ENCODE peak calls at places on chromosomes 1 and 21, in six cellular contexts. O is H1, T is HepG2, Y is K562, A is GM12878, M is HCT116. L is an unnamed sample.

GRCh38 chr1:17186216-17186894 is 18.6 kb upstream of the PADI1 start:
- DNase-seq in O (no peak), T (no peak), Y (no peak), A (no peak), M (no peak), L (no peak)

GRCh38 chr1:231192620-231193163 is 30.8 kb downstream of the TRIM67 start:
- DNase-seq in O (no peak), T (no peak), Y (peak), A (no peak), M (no peak), L (peak)

GRCh38 chr1:185215911-185216310 is 58.9 kb downstream of the SWT1 start:
- DNase-seq in O (no peak), T (no peak), Y (no peak), A (no peak), M (no peak), L (no peak)

GRCh38 chr1:44672254-44672955 is 1.9 kb downstream of the TMEM53 start:
- DNase-seq in O (no peak), T (no peak), Y (peak), A (peak), M (no peak), L (no peak)

GRCh38 chr1:31984419-31985347 is 29.0 kb upstream of the KHDRBS1 start:
- DNase-seq in O (no peak), T (no peak), Y (no peak), A (no peak), M (no peak), L (no peak)

GRCh38 chr1:17867470-17867869 is 112.3 kb downstream of the ACTL8 start:
- DNase-seq in O (no peak), T (no peak), Y (no peak), A (no peak), M (no peak), L (no peak)

GRCh38 chr1:3651011-3651938 is 1.0 kb upstream of the TP73 start:
- DNase-seq in O (peak), T (no peak), Y (peak), A (no peak), M (no peak), L (no peak)

GRCh38 chr1:206685749-206686485 is 1.2 kb downstream of the MAPKAPK2 start:
- DNase-seq in O (no peak), T (peak), Y (peak), A (no peak), M (peak), L (peak)

GRCh38 chr1:224253721-224254120 is 70.7 kb downstream of the DEGS1 start:
- DNase-seq in O (no peak), T (no peak), Y (no peak), A (no peak), M (no peak), L (no peak)

GRCh38 chr1:25906644-25907300 is 553 bp upstream of the STMN1 start:
- DNase-seq in O (no peak), T (no peak), Y (no peak), A (no peak), M (no peak), L (peak)

GRCh38 chr1:15207031-15207828 is 39.8 kb upstream of the FHAD1 start:
- DNase-seq in O (peak), T (no peak), Y (no peak), A (no peak), M (no peak), L (no peak)

GRCh38 chr1:203464226-203464625 is 11.4 kb upstream of the PRELP start:
- DNase-seq in O (no peak), T (no peak), Y (no peak), A (no peak), M (no peak), L (no peak)

GRCh38 chr1:42801832-42802483 is 15.0 kb upstream of the ERMAP start:
- DNase-seq in O (no peak), T (no peak), Y (no peak), A (no peak), M (no peak), L (no peak)

GRCh38 chr1:215720121-215720520 is 153.0 kb downstream of the KCTD3 start:
- DNase-seq in O (no peak), T (no peak), Y (no peak), A (no peak), M (no peak), L (no peak)

GRCh38 chr1:157077394-157077793 is 22.2 kb downstream of the ETV3L start:
- DNase-seq in O (no peak), T (no peak), Y (no peak), A (no peak), M (no peak), L (no peak)

GRCh38 chr1:99264201-99265021 is at the start of gene PLPPR4:
- DNase-seq in O (peak), T (no peak), Y (peak), A (no peak), M (peak), L (peak)

GRCh38 chr1:193905288-193906085 is 719.1 kb upstream of the B3GALT2 start:
- DNase-seq in O (no peak), T (no peak), Y (no peak), A (no peak), M (no peak), L (no peak)

GRCh38 chr1:22814176-22815042 is 103.8 kb downstream of the EPHB2 start:
- DNase-seq in O (no peak), T (no peak), Y (no peak), A (no peak), M (no peak), L (peak)

GRCh38 chr1:8317647-8318360 is at the start of gene SLC45A1:
- DNase-seq in O (peak), T (no peak), Y (peak), A (no peak), M (peak), L (peak)

GRCh38 chr1:184143449-184143848 is 91.9 kb downstream of the TSEN15 start:
- DNase-seq in O (no peak), T (no peak), Y (no peak), A (no peak), M (no peak), L (no peak)

GRCh38 chr1:40936878-40937484 is 42.5 kb upstream of the CTPS1 start:
- DNase-seq in O (no peak), T (no peak), Y (no peak), A (no peak), M (no peak), L (no peak)

GRCh38 chr1:17369466-17369865 is 2.5 kb upstream of the PADI6 start:
- DNase-seq in O (no peak), T (no peak), Y (no peak), A (no peak), M (no peak), L (no peak)

GRCh38 chr1:84090447-84091244 is 53.4 kb upstream of the PRKACB start:
- DNase-seq in O (no peak), T (no peak), Y (no peak), A (no peak), M (peak), L (no peak)

GRCh38 chr21:27233514-27233913 is 266.6 kb upstream of the ADAMTS5 start:
- DNase-seq in O (no peak), T (no peak), Y (no peak), A (no peak), M (no peak), L (no peak)

GRCh38 chr1:171901245-171901644 is 59.9 kb downstream of the DNM3 start:
- DNase-seq in O (no peak), T (no peak), Y (no peak), A (no peak), M (no peak), L (no peak)

GRCh38 chr1:199978408-199978940 is 49.0 kb upstream of the NR5A2 start:
- DNase-seq in O (no peak), T (no peak), Y (no peak), A (no peak), M (no peak), L (no peak)

GRCh38 chr1:174785506-174785905 is 214.2 kb upstream of the CACYBP start:
- DNase-seq in O (no peak), T (no peak), Y (no peak), A (no peak), M (no peak), L (no peak)

GRCh38 chr1:176994926-176995596 is 169.5 kb downstream of the ASTN1 start:
- DNase-seq in O (no peak), T (no peak), Y (no peak), A (no peak), M (no peak), L (no peak)

GRCh38 chr1:215146252-215146975 is 63.9 kb downstream of the KCNK2 start:
- DNase-seq in O (no peak), T (peak), Y (peak), A (no peak), M (peak), L (peak)

GRCh38 chr1:106986603-106987002 is 69.9 kb upstream of the PRMT6 start:
- DNase-seq in O (no peak), T (no peak), Y (no peak), A (no peak), M (no peak), L (no peak)

GRCh38 chr1:62530516-62531154 is 66.7 kb upstream of the ANGPTL3 start:
- DNase-seq in O (peak), T (peak), Y (peak), A (no peak), M (no peak), L (peak)

GRCh38 chr1:60694980-60695379 is 387.4 kb upstream of the NFIA start:
- DNase-seq in O (no peak), T (no peak), Y (peak), A (no peak), M (no peak), L (no peak)

GRCh38 chr1:240474133-240474614 is 137.8 kb downstream of the GREM2 start:
- DNase-seq in O (no peak), T (no peak), Y (peak), A (no peak), M (no peak), L (no peak)

GRCh38 chr1:205442051-205442721 is 13.7 kb downstream of the BLACAT1 start:
- DNase-seq in O (no peak), T (no peak), Y (no peak), A (no peak), M (no peak), L (no peak)

GRCh38 chr1:9271268-9271667 is 21.4 kb upstream of the SPSB1 start:
- DNase-seq in O (no peak), T (no peak), Y (no peak), A (no peak), M (no peak), L (no peak)

GRCh38 chr1:6100801-6101783 is 55.4 kb downstream of the KCNAB2 start:
- DNase-seq in O (no peak), T (no peak), Y (no peak), A (no peak), M (no peak), L (no peak)

GRCh38 chr1:168833352-168833751 is 104.3 kb upstream of the DPT start:
- DNase-seq in O (no peak), T (peak), Y (no peak), A (no peak), M (no peak), L (no peak)

GRCh38 chr1:107687846-107688753 is 276.9 kb downstream of the VAV3 start:
- DNase-seq in O (no peak), T (peak), Y (no peak), A (no peak), M (no peak), L (no peak)

GRCh38 chr1:219294251-219294650 is 120.6 kb downstream of the LYPLAL1 start:
- DNase-seq in O (no peak), T (no peak), Y (no peak), A (no peak), M (no peak), L (no peak)

GRCh38 chr1:1420654-1421134 is 382 bp downstream of the ANKRD65 start:
- DNase-seq in O (no peak), T (no peak), Y (no peak), A (no peak), M (no peak), L (peak)
- TF ChIP-seq SIN3A in O (no peak), T (no peak), Y (no peak), A (no peak), M (no peak), L (no peak)

GRCh38 chr1:12462586-12462985 is 155.4 kb downstream of the DHRS3 start:
- DNase-seq in O (no peak), T (no peak), Y (no peak), A (no peak), M (no peak), L (no peak)

GRCh38 chr1:12465126-12465525 is 152.9 kb downstream of the DHRS3 start:
- DNase-seq in O (no peak), T (no peak), Y (no peak), A (no peak), M (no peak), L (no peak)

GRCh38 chr1:12466816-12467215 is 151.2 kb downstream of the DHRS3 start:
- DNase-seq in O (no peak), T (no peak), Y (no peak), A (no peak), M (no peak), L (no peak)

GRCh38 chr1:12464028-12464427 is 154.0 kb downstream of the DHRS3 start:
- DNase-seq in O (no peak), T (no peak), Y (peak), A (no peak), M (no peak), L (no peak)

DNA sequence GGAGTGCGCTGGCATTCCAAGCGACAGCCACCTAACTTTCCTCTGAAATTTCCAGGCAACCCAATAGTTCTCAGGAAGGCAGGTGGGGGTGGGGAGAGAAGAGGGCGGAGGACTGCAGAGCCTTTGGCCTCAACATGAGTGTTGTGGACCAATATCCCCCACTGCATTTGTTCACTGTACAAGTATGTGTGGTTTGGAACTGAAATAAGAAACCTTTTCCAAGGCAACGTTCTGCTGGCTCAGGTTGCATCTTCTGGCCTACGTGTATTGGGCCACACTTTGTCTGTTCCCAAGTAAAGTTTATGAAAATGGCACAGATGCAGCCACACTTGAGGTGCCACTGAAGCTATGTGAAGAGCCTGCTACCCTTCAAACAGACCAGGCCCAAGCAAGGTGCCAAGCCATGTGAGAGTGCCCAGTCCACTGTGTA is 153.4 kb downstream of the DHRS3 start:
- DNase-seq in O (no peak), T (no peak), Y (peak), A (no peak), M (no peak), L (no peak)
- TF ChIP-seq MAX in O (no peak), T (no peak), Y (no peak), A (no peak), M (no peak), L (peak)

DNA sequence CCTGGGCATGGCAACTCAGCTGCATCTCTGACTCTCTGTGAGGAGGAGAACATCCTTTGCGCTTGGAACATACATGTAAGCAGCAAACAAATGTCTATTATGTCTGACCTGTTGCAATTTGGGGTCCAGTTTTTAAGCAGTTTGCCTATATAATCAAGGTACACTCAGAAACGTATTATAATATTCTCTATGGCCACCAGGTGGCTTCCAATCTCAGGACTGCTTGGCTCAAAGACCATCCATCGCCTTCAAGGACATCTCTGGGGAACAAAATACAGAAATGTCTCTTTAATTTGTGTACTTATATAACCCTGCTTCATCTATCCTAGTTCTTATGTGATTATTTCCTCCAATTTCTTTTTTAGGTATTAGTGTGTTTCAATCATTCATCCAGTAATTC is 227.2 kb downstream of the OLFM3 start:
- DNase-seq in O (no peak), T (peak), Y (no peak), A (no peak), M (no peak), L (peak)
- TF ChIP-seq CTCF in O (peak), T (no peak), Y (no peak), A (peak), M (peak), L (peak)

DNA sequence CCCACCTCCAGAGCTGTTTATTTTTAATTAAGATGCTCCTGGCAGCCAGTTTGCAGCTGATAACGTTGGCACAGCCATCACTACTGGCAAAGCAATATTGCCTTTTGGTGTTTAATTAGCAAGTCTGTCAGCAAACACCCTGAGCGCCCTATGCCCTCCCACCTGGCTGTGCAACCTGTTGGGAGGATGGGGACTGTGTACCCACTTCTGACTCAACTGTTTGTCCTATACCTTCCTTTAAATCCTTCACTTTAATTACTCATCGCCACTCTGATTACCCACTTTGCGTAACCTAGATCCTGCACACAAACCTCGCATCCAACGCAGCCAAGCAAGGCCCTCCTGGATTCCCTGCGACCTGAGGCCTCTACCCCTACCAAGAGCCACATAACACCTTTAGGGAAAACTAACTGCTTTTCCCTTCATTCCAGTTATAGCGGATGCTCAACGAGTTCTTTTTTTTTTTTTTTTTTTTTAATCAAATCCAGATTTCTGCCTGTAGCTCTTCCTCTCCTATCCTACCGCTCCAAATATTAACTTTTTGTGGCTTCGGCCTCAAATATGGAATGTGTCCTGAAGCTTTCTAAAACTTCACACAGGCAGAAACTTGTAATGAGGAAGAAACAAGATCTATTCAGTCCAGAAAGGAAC is 67.0 kb downstream of the BCAR3 start:
- DNase-seq in O (no peak), T (peak), Y (no peak), A (no peak), M (no peak), L (no peak)
- TF ChIP-seq SIN3A in O (no peak), T (no peak), Y (no peak), A (no peak), M (no peak), L (no peak)